ENCODE peak calls at places on chromosome 12, in four cellular contexts. Z is RWPE2, N is stomach, L is pancreas. C is an unnamed sample.

GRCh38 chr12:1907652-1908611 is 10.5 kb downstream of the CACNA2D4 start:
- DNase-seq in Z (peak; percentile 74), N (peak; percentile 26), L (no peak), C (no peak)

GRCh38 chr12:105315130-105315529 is 15.4 kb upstream of the C12orf75 start:
- DNase-seq in Z (no peak), N (no peak), L (no peak), C (no peak)

GRCh38 chr12:54723653-54724256 is 75.6 kb upstream of the DCD start:
- DNase-seq in Z (no peak), N (no peak), L (no peak), C (no peak)

GRCh38 chr12:19440019-19440858 is 947 bp downstream of the AEBP2 start:
- DNase-seq in Z (no peak), N (peak; percentile 34), L (peak; percentile 28), C (peak; percentile 80)

GRCh38 chr12:51160814-51161459 is 12.0 kb downstream of the TFCP2 start:
- DNase-seq in Z (no peak), N (no peak), L (no peak), C (no peak)

GRCh38 chr12:95184119-95184518 is 33.1 kb downstream of the FGD6 start:
- DNase-seq in Z (no peak), N (no peak), L (no peak), C (no peak)

GRCh38 chr12:58741226-58741625 is 179.1 kb downstream of the LRIG3 start:
- DNase-seq in Z (no peak), N (no peak), L (no peak), C (no peak)

GRCh38 chr12:116065561-116065960 is 211.9 kb downstream of the MED13L start:
- DNase-seq in Z (no peak), N (no peak), L (no peak), C (no peak)

GRCh38 chr12:42143401-42144173 is 1.1 kb downstream of the GXYLT1 start:
- DNase-seq in Z (no peak), N (no peak), L (no peak), C (no peak)

GRCh38 chr12:87756111-87756510 is 273.1 kb downstream of the C12orf50 start:
- DNase-seq in Z (no peak), N (no peak), L (no peak), C (no peak)

GRCh38 chr12:6614513-6615177 is 7.5 kb upstream of the CHD4 start:
- DNase-seq in Z (no peak), N (no peak), L (no peak), C (no peak)

GRCh38 chr12:6612652-6613014 is 5.5 kb upstream of the CHD4 start:
- DNase-seq in Z (no peak), N (no peak), L (peak; percentile 33), C (no peak)

GRCh38 chr12:6613015-6613775 is 6.0 kb upstream of the CHD4 start:
- DNase-seq in Z (peak; percentile 85), N (peak; percentile 79), L (peak; percentile 51), C (peak; percentile 36)

GRCh38 chr12:6612247-6612646 is 5.1 kb upstream of the CHD4 start:
- DNase-seq in Z (no peak), N (no peak), L (no peak), C (no peak)

DNA sequence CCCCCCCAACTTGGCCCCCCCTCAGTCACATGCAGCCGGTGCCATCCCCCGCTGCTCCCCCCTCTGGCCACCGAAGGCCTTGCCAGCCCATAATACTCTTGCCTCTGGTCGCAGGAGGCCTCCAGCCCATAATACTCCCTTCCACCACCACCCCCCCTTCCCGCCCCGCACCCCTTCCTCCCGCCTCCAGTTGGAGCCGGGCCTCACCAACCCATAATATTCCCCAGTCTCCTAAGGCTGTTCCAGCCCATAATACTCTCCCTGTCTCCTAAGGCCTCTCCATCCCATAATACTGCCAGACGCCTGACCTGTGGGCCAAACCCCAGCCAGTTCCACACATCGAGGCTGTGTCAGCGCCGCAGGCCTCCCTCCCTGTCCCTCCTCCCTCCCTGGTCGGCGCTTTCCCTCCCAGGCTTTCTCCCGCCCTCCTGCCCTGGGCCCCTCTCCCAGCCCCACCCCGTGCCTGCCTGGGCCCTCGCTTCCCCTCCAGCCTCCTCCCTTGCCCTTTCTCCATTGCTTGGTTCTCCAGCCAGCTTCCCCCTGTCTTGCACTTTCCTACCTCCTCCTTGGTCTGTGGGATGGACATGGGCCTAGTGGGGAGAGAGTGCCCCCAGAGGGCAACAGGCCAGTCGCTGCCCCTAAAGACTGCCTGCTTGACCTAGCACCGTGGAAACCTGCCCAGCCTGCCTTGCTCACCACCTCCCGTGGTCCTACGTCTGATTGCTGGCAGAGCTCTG is 6.8 kb upstream of the CHD4 start:
- DNase-seq in Z (peak; percentile 81), N (peak; percentile 90), L (peak; percentile 91), C (peak; percentile 50)
- TF ChIP-seq CTCF in Z (peak; percentile 14), N (no peak), L (no peak), C (peak; percentile 6)

GRCh38 chr12:123895477-123895876 is 77.2 kb downstream of the CCDC92 start:
- DNase-seq in Z (peak; percentile 6), N (no peak), L (no peak), C (no peak)
- H3K4me3 ChIP-seq in Z (no peak overlapping the region), N (no peak overlapping the region), L (no peak overlapping the region), C (no peak overlapping the region)

GRCh38 chr12:109203480-109203879 is 87.1 kb downstream of the ACACB start:
- DNase-seq in Z (no peak), N (no peak), L (no peak), C (no peak)

GRCh38 chr12:109200825-109201495 is 84.6 kb downstream of the ACACB start:
- DNase-seq in Z (no peak), N (no peak), L (no peak), C (no peak)

GRCh38 chr12:109202770-109203169 is 86.4 kb downstream of the ACACB start:
- DNase-seq in Z (no peak), N (no peak), L (no peak), C (no peak)

GRCh38 chr12:109199324-109199723 is 82.9 kb downstream of the ACACB start:
- DNase-seq in Z (no peak), N (no peak), L (no peak), C (no peak)

GRCh38 chr12:109201496-109201885 is 85.1 kb downstream of the ACACB start:
- DNase-seq in Z (no peak), N (no peak), L (no peak), C (no peak)
- H3K36me3 ChIP-seq in Z (peaks cover 18% of the 10 kb centered on the region), N (peaks cover 62% of the 10 kb centered on the region), L (no peaks in the 10 kb centered on the region), C (no peaks in the 10 kb centered on the region)

DNA sequence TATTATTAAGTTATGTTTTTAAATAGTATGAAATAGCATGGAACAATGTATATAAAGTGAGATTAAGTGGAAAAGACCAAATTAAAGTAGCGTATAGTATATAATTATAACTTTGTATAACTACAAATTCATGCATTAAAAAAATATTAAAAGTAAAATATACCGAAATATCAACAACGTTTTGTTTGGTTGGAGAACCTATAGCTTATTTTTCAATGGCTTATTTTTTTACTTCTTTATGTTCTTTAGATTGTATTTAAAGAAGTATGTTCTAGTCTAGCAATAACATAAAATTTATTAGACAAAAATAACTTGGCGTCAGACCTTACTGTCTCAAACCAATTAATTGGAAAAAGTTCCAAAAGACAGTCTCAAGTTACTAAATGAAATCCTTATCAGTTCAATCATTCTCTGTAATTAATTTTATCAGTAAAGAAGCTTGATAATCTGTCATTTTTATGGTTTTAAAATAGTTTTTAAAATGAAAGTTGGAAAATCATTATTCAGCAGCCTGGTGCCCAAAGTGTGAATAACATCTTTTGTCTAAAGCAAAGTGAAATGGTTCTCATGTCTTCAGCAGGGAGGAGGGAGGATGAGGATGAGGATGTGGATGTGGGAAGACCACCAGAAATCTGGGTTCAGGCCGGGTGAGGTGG is 46.7 kb downstream of the IRAK3 start:
- DNase-seq in Z (no peak), N (no peak), L (no peak), C (no peak)
- TF ChIP-seq CTCF in Z (peak; percentile 12), N (no peak), L (no peak), C (no peak)

GRCh38 chr12:49961993-49962764 is 507 bp downstream of the AQP5 start:
- DNase-seq in Z (no peak), N (no peak), L (no peak), C (no peak)
- H3K4me3 ChIP-seq in Z (no peak overlapping the region), N (no peak overlapping the region), L (no peak overlapping the region), C (no peak overlapping the region)

GRCh38 chr12:38907171-38907923 is 2.0 kb upstream of the CPNE8 start:
- DNase-seq in Z (no peak), N (no peak), L (no peak), C (no peak)
- H3K36me3 ChIP-seq in Z (no peaks in the 10 kb centered on the region), N (no peaks in the 10 kb centered on the region), L (no peaks in the 10 kb centered on the region), C (no peaks in the 10 kb centered on the region)

C was measured in GM06990.